ENCODE peak calls at places on chromosomes 1 and 21, in eight cellular contexts. N is small intestine; T is A549; Y is lower lobe of right lung; D is Panc1; S is ascending aorta; X is LNCaP clone FGC; V is naive thymus-derived CD4-positive, alpha-beta T cell. L is an unnamed sample.
A peak's percentile ranks its signal among the peaks of the same experiment; 100 is the strongest.

GRCh38 chr1:203166192-203166940 is 9.3 kb downstream of the MYBPH start:
- DNase-seq in N (peak; percentile 54), T (peak; percentile 15), Y (no peak), D (no peak), S (no peak), X (peak; percentile 6), V (no peak), L (no peak)

GRCh38 chr1:1374068-1374860 is 743 bp downstream of the AURKAIP1 start:
- DNase-seq in N (peak; percentile 16), T (no peak), Y (peak; percentile 64), D (no peak), S (no peak), X (no peak), V (no peak), L (no peak)

GRCh38 chr1:51313268-51313852 is 17.0 kb downstream of the TTC39A start:
- DNase-seq in N (no peak), T (peak; percentile 44), Y (peak; percentile 35), D (no peak), S (no peak), X (no peak), V (no peak), L (no peak)

GRCh38 chr1:8939362-8939995 is 6.2 kb upstream of the CA6 start:
- DNase-seq in N (peak; percentile 74), T (no peak), Y (no peak), D (no peak), S (no peak), X (no peak), V (no peak), L (no peak)

GRCh38 chr1:54652172-54652571 is 10.6 kb downstream of the MROH7 start:
- DNase-seq in N (no peak), T (no peak), Y (no peak), D (no peak), S (no peak), X (no peak), V (no peak), L (no peak)

GRCh38 chr1:92230736-92231135 is 13.0 kb downstream of the C1orf146 start:
- DNase-seq in N (no peak), T (no peak), Y (no peak), D (no peak), S (no peak), X (no peak), V (no peak), L (no peak)

GRCh38 chr21:27771938-27772505 is 805.1 kb upstream of the ADAMTS5 start:
- DNase-seq in N (no peak), T (no peak), Y (no peak), D (no peak), S (no peak), X (no peak), V (no peak), L (no peak)

GRCh38 chr1:76250317-76250716 is 175.8 kb downstream of the ST6GALNAC3 start:
- DNase-seq in N (no peak), T (no peak), Y (no peak), D (no peak), S (no peak), X (no peak), V (no peak), L (no peak)

GRCh38 chr1:198929961-198930599 is 291.2 kb downstream of the PTPRC start:
- DNase-seq in N (no peak), T (peak; percentile 30), Y (no peak), D (no peak), S (no peak), X (no peak), V (peak; percentile 44), L (peak; percentile 97)

GRCh38 chr1:57003398-57004139 is 37.8 kb upstream of the C8B start:
- DNase-seq in N (no peak), T (no peak), Y (no peak), D (no peak), S (no peak), X (no peak), V (no peak), L (no peak)

GRCh38 chr1:909861-910310 is 13.8 kb upstream of the SAMD11 start:
- DNase-seq in N (no peak), T (no peak), Y (no peak), D (no peak), S (no peak), X (no peak), V (no peak), L (no peak)

GRCh38 chr1:55483523-55483922 is 268.4 kb upstream of the USP24 start:
- DNase-seq in N (no peak), T (no peak), Y (no peak), D (no peak), S (no peak), X (no peak), V (no peak), L (no peak)

GRCh38 chr1:236795757-236796719 is 946 bp downstream of the MTR start:
- DNase-seq in N (peak; percentile 51), T (no peak), Y (no peak), D (no peak), S (no peak), X (no peak), V (no peak), L (peak; percentile 6)

GRCh38 chr1:230891413-230891812 is 23.1 kb upstream of the C1orf198 start:
- DNase-seq in N (no peak), T (no peak), Y (no peak), D (no peak), S (no peak), X (no peak), V (no peak), L (no peak)

GRCh38 chr21:21230672-21231071 is 232.5 kb downstream of the NCAM2 start:
- DNase-seq in N (no peak), T (no peak), Y (no peak), D (no peak), S (no peak), X (no peak), V (no peak), L (no peak)

GRCh38 chr1:23930861-23931471 is 17.8 kb upstream of the CNR2 start:
- DNase-seq in N (no peak), T (no peak), Y (peak; percentile 67), D (no peak), S (no peak), X (no peak), V (no peak), L (no peak)

GRCh38 chr1:26546375-26546774 is 16.8 kb downstream of the RPS6KA1 start:
- DNase-seq in N (no peak), T (no peak), Y (peak; percentile 60), D (no peak), S (no peak), X (no peak), V (no peak), L (no peak)

GRCh38 chr1:93437976-93438605 is 9.8 kb upstream of the FNBP1L start:
- DNase-seq in N (peak; percentile 63), T (peak; percentile 51), Y (no peak), D (no peak), S (no peak), X (peak; percentile 69), V (peak; percentile 24), L (peak; percentile 55)

GRCh38 chr1:108316545-108316944 is 72.7 kb upstream of the NBPF4 start:
- DNase-seq in N (peak; percentile 3), T (peak; percentile 14), Y (no peak), D (no peak), S (no peak), X (peak; percentile 10), V (no peak), L (no peak)

GRCh38 chr1:242689378-242689777 is 164.9 kb upstream of the PLD5 start:
- DNase-seq in N (no peak), T (no peak), Y (no peak), D (no peak), S (no peak), X (no peak), V (no peak), L (no peak)

GRCh38 chr1:242692988-242693387 is 168.5 kb upstream of the PLD5 start:
- DNase-seq in N (no peak), T (no peak), Y (no peak), D (no peak), S (no peak), X (no peak), V (no peak), L (no peak)

GRCh38 chr1:242691603-242691945 is 167.1 kb upstream of the PLD5 start:
- DNase-seq in N (no peak), T (no peak), Y (no peak), D (no peak), S (no peak), X (no peak), V (no peak), L (no peak)

DNA sequence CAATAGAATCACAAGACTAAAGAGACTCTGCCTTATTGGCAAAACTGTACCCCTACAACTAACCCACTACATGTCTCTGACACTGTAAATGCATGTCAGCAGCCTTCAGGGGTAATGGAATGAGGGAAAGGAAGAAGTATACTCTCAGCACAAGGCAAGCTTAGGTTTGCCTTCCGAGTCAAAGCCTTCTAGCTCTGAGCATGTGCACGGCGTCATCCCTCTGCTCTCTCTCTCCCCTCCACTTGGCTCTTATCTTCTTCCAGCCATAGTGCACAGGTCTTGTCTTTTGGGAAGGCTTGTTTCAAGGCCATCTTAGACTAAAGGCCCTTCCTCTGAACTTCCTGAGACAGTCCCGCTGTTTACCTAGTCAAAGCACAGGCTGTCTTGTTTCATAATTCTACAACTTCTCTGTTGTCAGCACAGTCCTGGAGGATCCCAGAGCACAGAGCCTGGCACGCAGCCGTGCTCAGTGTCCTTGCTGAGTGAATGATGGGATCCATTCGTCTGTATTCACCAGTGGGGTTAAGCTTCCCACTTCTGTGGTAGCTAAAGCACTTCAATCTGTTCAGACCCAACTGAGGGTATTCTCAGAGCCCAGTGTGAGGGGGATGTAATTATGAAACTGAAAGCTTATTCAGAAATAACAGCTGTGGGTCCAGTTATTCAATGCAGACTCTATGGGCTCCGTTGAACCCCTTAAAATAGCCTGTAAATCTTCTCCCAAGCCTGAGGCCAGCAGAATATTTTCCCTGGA is 166.5 kb upstream of the PLD5 start:
- DNase-seq in N (no peak), T (no peak), Y (no peak), D (no peak), S (no peak), X (no peak), V (no peak), L (no peak)
- H3K4me3 ChIP-seq in N (no peak overlapping the region), T (no peak overlapping the region), Y (no peak overlapping the region), D (peak overlapping the region; percentile 54), S (no peak overlapping the region), X (no peak overlapping the region), V (no peak overlapping the region), L (no peak overlapping the region)

DNA sequence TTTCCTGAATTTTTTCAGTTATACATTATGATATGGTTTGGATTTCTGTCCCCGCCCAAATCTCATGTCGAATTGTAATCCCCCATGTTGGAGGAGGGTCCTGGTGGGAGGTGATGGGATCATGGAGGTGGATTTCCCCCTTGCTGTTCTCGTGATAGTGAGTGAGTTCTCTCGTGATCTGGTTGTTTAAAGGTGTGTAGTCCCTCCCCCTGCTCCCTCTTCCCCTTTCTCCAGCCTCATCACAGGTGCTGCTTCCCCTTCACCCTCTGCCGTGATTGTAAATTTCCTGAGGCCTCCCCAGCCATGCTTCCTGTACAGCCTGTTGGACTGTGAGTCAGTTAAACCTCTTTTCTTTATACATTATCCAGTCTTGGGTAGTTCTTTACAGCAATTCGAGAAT is 93.2 kb upstream of the HNRNPU start:
- DNase-seq in N (no peak), T (no peak), Y (no peak), D (no peak), S (no peak), X (no peak), V (no peak), L (no peak)
- H3K4me3 ChIP-seq in N (no peak overlapping the region), T (no peak overlapping the region), Y (no peak overlapping the region), D (no peak overlapping the region), S (no peak overlapping the region), X (no peak overlapping the region), V (no peak overlapping the region), L (no peak overlapping the region)

GRCh38 chr1:20494609-20495311 is 8.8 kb upstream of the CAMK2N1 start:
- DNase-seq in N (no peak), T (no peak), Y (no peak), D (no peak), S (no peak), X (no peak), V (no peak), L (no peak)
- H3K4me3 ChIP-seq in N (no peak overlapping the region), T (no peak overlapping the region), Y (no peak overlapping the region), D (no peak overlapping the region), S (no peak overlapping the region), X (no peak overlapping the region), V (no peak overlapping the region), L (no peak overlapping the region)

GRCh38 chr1:29122662-29122986 is 1.1 kb downstream of the TMEM200B start:
- DNase-seq in N (no peak), T (no peak), Y (peak; percentile 50), D (no peak), S (peak; percentile 14), X (no peak), V (no peak), L (no peak)
- H3K4me3 ChIP-seq in N (peak overlapping the region; percentile 62), T (no peak overlapping the region), Y (peak overlapping the region; percentile 70), D (peak overlapping the region; percentile 25), S (peak overlapping the region; percentile 94), X (no peak overlapping the region), V (no peak overlapping the region), L (no peak overlapping the region)